ENCODE peak calls at places on chromosome 7, in five cellular contexts. One of them, this sample, is unnamed.

GRCh38 chr7:12821746-12822145 is 134.3 kb downstream of the ARL4A start:
- DNase-seq in bronchial epithelial cell: no peak
- DNase-seq in right atrium auricular region: no peak
- DNase-seq in neural crest cell: no peak
- DNase-seq in heart left ventricle: no peak
- DNase-seq in this sample: no peak

GRCh38 chr7:13979671-13980438 is 9.6 kb downstream of the ETV1 start:
- DNase-seq in right atrium auricular region: no peak
- DNase-seq in heart left ventricle: no peak
- DNase-seq in neural crest cell: no peak
- DNase-seq in bronchial epithelial cell: peak; percentile 32
- DNase-seq in this sample: peak; percentile 26

GRCh38 chr7:107501593-107501992 is 31.7 kb downstream of the GPR22 start:
- DNase-seq in right atrium auricular region: no peak
- DNase-seq in neural crest cell: no peak
- DNase-seq in heart left ventricle: no peak
- DNase-seq in bronchial epithelial cell: peak; percentile 65
- DNase-seq in this sample: peak; percentile 43

GRCh38 chr7:27110163-27110976 is 7.9 kb upstream of the HOXA2 start:
- DNase-seq in bronchial epithelial cell: no peak
- DNase-seq in heart left ventricle: no peak
- DNase-seq in right atrium auricular region: peak; percentile 50
- DNase-seq in neural crest cell: no peak
- DNase-seq in this sample: peak; percentile 73

GRCh38 chr7:116970148-116970910 is 17.0 kb downstream of the ST7 start:
- DNase-seq in neural crest cell: no peak
- DNase-seq in right atrium auricular region: no peak
- DNase-seq in heart left ventricle: no peak
- DNase-seq in bronchial epithelial cell: peak; percentile 39
- DNase-seq in this sample: no peak

GRCh38 chr7:27587429-27587828 is 75.3 kb downstream of the HIBADH start:
- DNase-seq in right atrium auricular region: no peak
- DNase-seq in neural crest cell: no peak
- DNase-seq in heart left ventricle: no peak
- DNase-seq in bronchial epithelial cell: no peak
- DNase-seq in this sample: no peak

GRCh38 chr7:23055582-23056178 is 41.8 kb upstream of the HYCC1 start:
- DNase-seq in neural crest cell: peak; percentile 37
- DNase-seq in bronchial epithelial cell: peak; percentile 69
- DNase-seq in heart left ventricle: no peak
- DNase-seq in right atrium auricular region: no peak
- DNase-seq in this sample: peak; percentile 79

GRCh38 chr7:119756687-119757086 is 516.3 kb upstream of the KCND2 start:
- DNase-seq in bronchial epithelial cell: no peak
- DNase-seq in heart left ventricle: no peak
- DNase-seq in neural crest cell: no peak
- DNase-seq in right atrium auricular region: no peak
- DNase-seq in this sample: no peak

GRCh38 chr7:101911800-101912705 is 94.6 kb downstream of the CUX1 start:
- DNase-seq in neural crest cell: no peak
- DNase-seq in heart left ventricle: no peak
- DNase-seq in right atrium auricular region: peak; percentile 86
- DNase-seq in bronchial epithelial cell: no peak
- DNase-seq in this sample: peak; percentile 8

GRCh38 chr7:3955751-3956696 is 655.0 kb downstream of the SDK1 start:
- DNase-seq in heart left ventricle: no peak
- DNase-seq in bronchial epithelial cell: peak; percentile 93
- DNase-seq in neural crest cell: no peak
- DNase-seq in right atrium auricular region: no peak
- DNase-seq in this sample: peak; percentile 91

GRCh38 chr7:11648980-11649379 is 183.0 kb downstream of the THSD7A start:
- DNase-seq in neural crest cell: no peak
- DNase-seq in heart left ventricle: no peak
- DNase-seq in bronchial epithelial cell: no peak
- DNase-seq in right atrium auricular region: no peak
- DNase-seq in this sample: peak; percentile 21

GRCh38 chr7:68963547-68963946 is 634.7 kb upstream of the AUTS2 start:
- DNase-seq in neural crest cell: no peak
- DNase-seq in heart left ventricle: no peak
- DNase-seq in right atrium auricular region: no peak
- DNase-seq in bronchial epithelial cell: peak; percentile 4
- DNase-seq in this sample: no peak

GRCh38 chr7:16484453-16485158 is 19.1 kb upstream of the SOSTDC1 start:
- DNase-seq in neural crest cell: no peak
- DNase-seq in heart left ventricle: no peak
- DNase-seq in right atrium auricular region: no peak
- DNase-seq in bronchial epithelial cell: peak; percentile 95
- DNase-seq in this sample: peak; percentile 65

GRCh38 chr7:48414005-48414732 is 242.9 kb downstream of the ABCA13 start:
- DNase-seq in right atrium auricular region: no peak
- DNase-seq in neural crest cell: no peak
- DNase-seq in bronchial epithelial cell: no peak
- DNase-seq in heart left ventricle: no peak
- DNase-seq in this sample: no peak

GRCh38 chr7:146960747-146961416 is 844.3 kb downstream of the CNTNAP2 start:
- DNase-seq in neural crest cell: no peak
- DNase-seq in bronchial epithelial cell: no peak
- DNase-seq in heart left ventricle: no peak
- DNase-seq in right atrium auricular region: no peak
- DNase-seq in this sample: no peak

GRCh38 chr7:90671571-90671970 is 75.5 kb downstream of the CDK14 start:
- DNase-seq in bronchial epithelial cell: no peak
- DNase-seq in right atrium auricular region: no peak
- DNase-seq in neural crest cell: no peak
- DNase-seq in heart left ventricle: no peak
- DNase-seq in this sample: no peak

GRCh38 chr7:66283003-66283920 is 78.1 kb downstream of the TPST1 start:
- DNase-seq in neural crest cell: no peak
- DNase-seq in right atrium auricular region: no peak
- DNase-seq in heart left ventricle: no peak
- DNase-seq in bronchial epithelial cell: peak; percentile 90
- DNase-seq in this sample: peak; percentile 68

GRCh38 chr7:43590862-43591550 is 8.1 kb downstream of the STK17A start:
- DNase-seq in heart left ventricle: no peak
- DNase-seq in neural crest cell: no peak
- DNase-seq in right atrium auricular region: no peak
- DNase-seq in bronchial epithelial cell: no peak
- DNase-seq in this sample: no peak

GRCh38 chr7:108415821-108416536 is 40.3 kb downstream of the NRCAM start:
- DNase-seq in heart left ventricle: no peak
- DNase-seq in neural crest cell: no peak
- DNase-seq in bronchial epithelial cell: peak; percentile 82
- DNase-seq in right atrium auricular region: no peak
- DNase-seq in this sample: peak; percentile 43

GRCh38 chr7:17506090-17506489 is 207.6 kb downstream of the AHR start:
- DNase-seq in right atrium auricular region: no peak
- DNase-seq in bronchial epithelial cell: peak; percentile 40
- DNase-seq in heart left ventricle: no peak
- DNase-seq in neural crest cell: no peak
- DNase-seq in this sample: no peak

GRCh38 chr7:113768256-113768847 is 150.5 kb downstream of the PPP1R3A start:
- DNase-seq in heart left ventricle: no peak
- DNase-seq in neural crest cell: no peak
- DNase-seq in right atrium auricular region: no peak
- DNase-seq in bronchial epithelial cell: no peak
- DNase-seq in this sample: no peak

GRCh38 chr7:47407821-47408674 is 173.9 kb downstream of the TNS3 start:
- DNase-seq in bronchial epithelial cell: no peak
- DNase-seq in heart left ventricle: no peak
- DNase-seq in neural crest cell: no peak
- DNase-seq in right atrium auricular region: no peak
- DNase-seq in this sample: no peak

GRCh38 chr7:137036768-137037167 is 168.3 kb downstream of the CHRM2 start:
- DNase-seq in bronchial epithelial cell: no peak
- DNase-seq in right atrium auricular region: no peak
- DNase-seq in heart left ventricle: no peak
- DNase-seq in neural crest cell: no peak
- DNase-seq in this sample: no peak

GRCh38 chr7:71626206-71626605 is 494.3 kb downstream of the GALNT17 start:
- DNase-seq in neural crest cell: no peak
- DNase-seq in heart left ventricle: no peak
- DNase-seq in right atrium auricular region: no peak
- DNase-seq in bronchial epithelial cell: no peak
- DNase-seq in this sample: no peak

DNA sequence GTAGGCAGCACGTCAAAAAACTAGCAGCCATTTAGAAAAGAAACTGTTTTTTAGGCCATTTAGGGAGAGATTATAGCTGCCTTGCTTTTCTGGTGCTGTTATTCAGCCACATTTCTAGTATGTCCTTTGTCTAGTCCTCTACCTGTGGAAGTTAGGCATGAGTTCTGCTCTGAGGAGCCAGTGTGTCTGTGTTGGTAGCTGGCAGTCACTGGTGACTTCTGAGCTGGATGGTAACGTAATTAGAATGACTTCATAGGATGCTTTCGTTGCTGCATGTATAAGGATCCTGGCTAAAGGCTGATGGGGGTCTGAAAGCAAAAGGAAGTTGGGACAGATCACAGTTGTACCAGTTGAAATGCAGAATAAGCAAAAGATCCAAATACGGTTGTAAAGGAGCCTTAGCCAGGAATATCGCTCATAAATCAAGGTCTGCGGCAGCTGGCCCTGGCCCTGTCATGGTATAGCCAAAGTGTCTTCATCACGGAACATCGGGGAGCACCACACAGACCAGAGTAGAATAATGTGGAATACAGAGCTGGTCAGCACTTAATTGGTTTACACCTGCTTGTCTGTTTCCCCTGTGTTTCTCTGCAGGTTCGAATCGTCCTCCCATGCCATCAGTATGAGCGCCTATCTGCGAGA is 226.7 kb downstream of the EXOC4 start:
- DNase-seq in neural crest cell: no peak
- DNase-seq in bronchial epithelial cell: no peak
- DNase-seq in heart left ventricle: no peak
- DNase-seq in right atrium auricular region: no peak
- DNase-seq in this sample: no peak
- TF ChIP-seq CTCF in neural crest cell: no peak
- TF ChIP-seq CTCF in bronchial epithelial cell: no peak
- TF ChIP-seq CTCF in heart left ventricle: no peak
- TF ChIP-seq CTCF in right atrium auricular region: no peak
- TF ChIP-seq CTCF in this sample: no peak

DNA sequence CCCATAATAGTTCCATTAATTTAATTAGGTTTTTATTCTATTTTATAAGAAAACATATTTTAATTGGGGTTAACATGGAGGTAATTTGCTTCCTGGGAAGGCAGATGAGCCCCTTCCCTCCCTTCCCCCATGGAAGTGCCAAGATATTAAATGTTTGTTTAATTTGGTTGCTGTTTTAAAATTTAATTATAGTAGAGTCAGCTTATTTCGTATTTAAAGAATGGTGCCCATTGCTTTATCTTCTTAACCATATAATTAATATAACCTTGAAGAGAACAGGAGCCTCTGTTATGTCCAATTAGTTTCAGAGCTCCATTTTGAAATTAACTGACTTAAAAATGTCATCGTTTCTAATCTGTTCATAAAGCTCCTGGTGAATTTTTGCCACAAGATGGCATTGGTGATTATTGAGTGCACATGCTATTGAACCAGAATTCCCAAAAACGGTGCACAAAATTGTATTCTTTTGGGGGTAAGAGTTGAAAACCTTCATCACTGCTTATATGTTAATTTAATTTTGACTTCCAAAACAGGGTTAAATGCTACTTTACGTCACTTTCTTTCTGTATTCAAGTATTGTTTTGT is 26.0 kb downstream of the KLHDC10 start:
- DNase-seq in neural crest cell: no peak
- DNase-seq in bronchial epithelial cell: no peak
- DNase-seq in heart left ventricle: no peak
- DNase-seq in right atrium auricular region: no peak
- DNase-seq in this sample: peak; percentile 3
- TF ChIP-seq CTCF in neural crest cell: no peak
- TF ChIP-seq CTCF in bronchial epithelial cell: no peak
- TF ChIP-seq CTCF in heart left ventricle: peak; percentile 18
- TF ChIP-seq CTCF in right atrium auricular region: no peak
- TF ChIP-seq CTCF in this sample: no peak

GRCh38 chr7:132001166-132001565 is 444.7 kb upstream of the PODXL start:
- DNase-seq in heart left ventricle: no peak
- DNase-seq in bronchial epithelial cell: no peak
- DNase-seq in right atrium auricular region: no peak
- DNase-seq in neural crest cell: no peak
- DNase-seq in this sample: no peak

GRCh38 chr7:132009778-132010177 is 453.4 kb upstream of the PODXL start:
- DNase-seq in bronchial epithelial cell: no peak
- DNase-seq in heart left ventricle: no peak
- DNase-seq in right atrium auricular region: no peak
- DNase-seq in neural crest cell: no peak
- DNase-seq in this sample: no peak

GRCh38 chr7:131999193-131999592 is 442.8 kb upstream of the PODXL start:
- DNase-seq in heart left ventricle: no peak
- DNase-seq in neural crest cell: no peak
- DNase-seq in bronchial epithelial cell: no peak
- DNase-seq in right atrium auricular region: no peak
- DNase-seq in this sample: no peak

GRCh38 chr7:132002343-132002968 is 446.0 kb upstream of the PODXL start:
- DNase-seq in heart left ventricle: no peak
- DNase-seq in neural crest cell: no peak
- DNase-seq in right atrium auricular region: no peak
- DNase-seq in bronchial epithelial cell: peak; percentile 55
- DNase-seq in this sample: peak; percentile 4

GRCh38 chr7:132004528-132004927 is 448.1 kb upstream of the PODXL start:
- DNase-seq in neural crest cell: no peak
- DNase-seq in bronchial epithelial cell: peak; percentile 6
- DNase-seq in heart left ventricle: no peak
- DNase-seq in right atrium auricular region: no peak
- DNase-seq in this sample: peak; percentile 4
- TF ChIP-seq CTCF in neural crest cell: no peak
- TF ChIP-seq CTCF in bronchial epithelial cell: no peak
- TF ChIP-seq CTCF in heart left ventricle: peak; percentile 56
- TF ChIP-seq CTCF in right atrium auricular region: peak; percentile 18
- TF ChIP-seq CTCF in this sample: no peak

GRCh38 chr7:112520787-112521186 is 40.0 kb downstream of the LSMEM1 start:
- DNase-seq in heart left ventricle: no peak
- DNase-seq in right atrium auricular region: no peak
- DNase-seq in bronchial epithelial cell: no peak
- DNase-seq in neural crest cell: no peak
- DNase-seq in this sample: no peak

GRCh38 chr7:112510743-112511110 is 29.9 kb downstream of the LSMEM1 start:
- DNase-seq in neural crest cell: no peak
- DNase-seq in heart left ventricle: no peak
- DNase-seq in right atrium auricular region: no peak
- DNase-seq in bronchial epithelial cell: no peak
- DNase-seq in this sample: no peak

GRCh38 chr7:112517487-112517886 is 36.7 kb downstream of the LSMEM1 start:
- DNase-seq in heart left ventricle: no peak
- DNase-seq in neural crest cell: no peak
- DNase-seq in bronchial epithelial cell: no peak
- DNase-seq in right atrium auricular region: no peak
- DNase-seq in this sample: no peak

GRCh38 chr7:112511451-112512220 is 30.8 kb downstream of the LSMEM1 start:
- DNase-seq in bronchial epithelial cell: no peak
- DNase-seq in right atrium auricular region: no peak
- DNase-seq in heart left ventricle: peak; percentile 58
- DNase-seq in neural crest cell: no peak
- DNase-seq in this sample: no peak

DNA sequence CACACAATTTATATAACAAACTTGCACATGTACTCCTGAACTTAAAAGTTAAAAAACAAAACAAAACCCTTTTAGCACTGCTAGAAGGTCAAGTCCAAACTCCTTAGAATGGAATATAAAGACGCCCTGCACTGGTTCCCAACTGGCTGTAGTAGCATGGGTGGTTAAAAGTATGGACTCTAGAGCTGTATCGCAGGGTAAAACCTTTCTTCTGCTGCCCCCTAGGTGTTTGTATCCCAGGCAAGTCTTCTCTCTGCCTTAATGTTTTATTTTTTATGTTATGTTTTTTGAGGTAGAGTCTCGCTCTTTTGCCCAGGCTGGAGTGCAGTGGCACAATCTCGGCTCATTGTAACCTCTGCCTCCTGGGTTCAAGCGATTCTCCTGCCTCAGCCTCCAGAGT is 35.2 kb downstream of the LSMEM1 start:
- DNase-seq in right atrium auricular region: no peak
- DNase-seq in heart left ventricle: no peak
- DNase-seq in neural crest cell: no peak
- DNase-seq in bronchial epithelial cell: no peak
- DNase-seq in this sample: no peak
- TF ChIP-seq CTCF in right atrium auricular region: no peak
- TF ChIP-seq CTCF in heart left ventricle: no peak
- TF ChIP-seq CTCF in neural crest cell: no peak
- TF ChIP-seq CTCF in bronchial epithelial cell: no peak
- TF ChIP-seq CTCF in this sample: no peak

This sample was measured in MCF 10A.